ENCODE peak calls at places on chromosomes 11 and 22, in four cellular contexts. One of them, this sample, is unnamed.

GRCh38 chr11:396511-396947 is 2.5 kb downstream of the PKP3 start:
- DNase-seq in GM12865: no peak
- DNase-seq in NCI-H1092 treated with DMSO at 0.1 percent for 48 hours: peak
- DNase-seq in naive thymus-derived CD8-positive, alpha-beta T cell: no peak
- DNase-seq in this sample: no peak

GRCh38 chr22:32219030-32219429 is 14.2 kb upstream of the RFPL2 start:
- DNase-seq in GM12865: no peak
- DNase-seq in naive thymus-derived CD8-positive, alpha-beta T cell: no peak
- DNase-seq in NCI-H1092 treated with DMSO at 0.1 percent for 48 hours: no peak
- DNase-seq in this sample: no peak

GRCh38 chr22:49962751-49963646 is 2.4 kb downstream of the PIM3 start:
- DNase-seq in NCI-H1092 treated with DMSO at 0.1 percent for 48 hours: no peak
- DNase-seq in GM12865: no peak
- DNase-seq in naive thymus-derived CD8-positive, alpha-beta T cell: no peak
- DNase-seq in this sample: no peak

GRCh38 chr11:28146123-28146751 is 38.0 kb downstream of the METTL15 start:
- DNase-seq in GM12865: no peak
- DNase-seq in naive thymus-derived CD8-positive, alpha-beta T cell: no peak
- DNase-seq in NCI-H1092 treated with DMSO at 0.1 percent for 48 hours: no peak
- DNase-seq in this sample: peak

GRCh38 chr11:126149759-126150236 is 61.7 kb downstream of the RPUSD4 start:
- DNase-seq in naive thymus-derived CD8-positive, alpha-beta T cell: no peak
- DNase-seq in NCI-H1092 treated with DMSO at 0.1 percent for 48 hours: peak
- DNase-seq in GM12865: no peak
- DNase-seq in this sample: no peak

GRCh38 chr11:17250561-17251350 is 25.8 kb upstream of the NUCB2 start:
- DNase-seq in naive thymus-derived CD8-positive, alpha-beta T cell: no peak
- DNase-seq in NCI-H1092 treated with DMSO at 0.1 percent for 48 hours: no peak
- DNase-seq in GM12865: no peak
- DNase-seq in this sample: peak

GRCh38 chr11:2821891-2822290 is 63.7 kb downstream of the CDKN1C start:
- DNase-seq in naive thymus-derived CD8-positive, alpha-beta T cell: no peak
- DNase-seq in NCI-H1092 treated with DMSO at 0.1 percent for 48 hours: no peak
- DNase-seq in GM12865: no peak
- DNase-seq in this sample: no peak

GRCh38 chr22:30314918-30315317 is 11.8 kb downstream of the TBC1D10A start:
- DNase-seq in naive thymus-derived CD8-positive, alpha-beta T cell: no peak
- DNase-seq in NCI-H1092 treated with DMSO at 0.1 percent for 48 hours: no peak
- DNase-seq in GM12865: peak
- DNase-seq in this sample: peak

GRCh38 chr11:112597290-112597689 is 336.6 kb upstream of the PLET1 start:
- DNase-seq in NCI-H1092 treated with DMSO at 0.1 percent for 48 hours: no peak
- DNase-seq in GM12865: no peak
- DNase-seq in naive thymus-derived CD8-positive, alpha-beta T cell: no peak
- DNase-seq in this sample: no peak

GRCh38 chr22:38935023-38935422 is 22.4 kb upstream of the APOBEC3A start:
- DNase-seq in GM12865: no peak
- DNase-seq in naive thymus-derived CD8-positive, alpha-beta T cell: no peak
- DNase-seq in NCI-H1092 treated with DMSO at 0.1 percent for 48 hours: peak
- DNase-seq in this sample: no peak

GRCh38 chr11:64846998-64847666 is 2.7 kb upstream of the CDC42BPG start:
- DNase-seq in NCI-H1092 treated with DMSO at 0.1 percent for 48 hours: peak
- DNase-seq in naive thymus-derived CD8-positive, alpha-beta T cell: peak
- DNase-seq in GM12865: peak
- DNase-seq in this sample: peak

GRCh38 chr22:40547729-40548143 is 88.8 kb downstream of the MRTFA start:
- DNase-seq in NCI-H1092 treated with DMSO at 0.1 percent for 48 hours: no peak
- DNase-seq in naive thymus-derived CD8-positive, alpha-beta T cell: no peak
- DNase-seq in GM12865: no peak
- DNase-seq in this sample: peak

GRCh38 chr11:98099371-98099770 is 921.4 kb upstream of the CNTN5 start:
- DNase-seq in GM12865: no peak
- DNase-seq in NCI-H1092 treated with DMSO at 0.1 percent for 48 hours: no peak
- DNase-seq in naive thymus-derived CD8-positive, alpha-beta T cell: no peak
- DNase-seq in this sample: no peak